ENCODE peak calls at places on chromosome 1, in four cellular contexts. M, J, W and G are unnamed samples.

GRCh38 chr1:183543619-183544204 is 46.5 kb downstream of the NCF2 start:
- DNase-seq in W (no peak), M (peak), J (no peak), G (no peak)

GRCh38 chr1:52707927-52708655 is 9.9 kb upstream of the COA7 start:
- DNase-seq in J (no peak), M (no peak), W (no peak), G (no peak)

GRCh38 chr1:36908096-36908495 is 126.2 kb downstream of the GRIK3 start:
- DNase-seq in M (no peak), J (no peak), W (no peak), G (no peak)

GRCh38 chr1:15526021-15526489 is 593 bp upstream of the DNAJC16 start:
- DNase-seq in W (no peak), M (no peak), J (no peak), G (no peak)

GRCh38 chr1:79161077-79161476 is 154.5 kb upstream of the ADGRL4 start:
- DNase-seq in W (no peak), J (no peak), M (no peak), G (no peak)

GRCh38 chr1:221487781-221488520 is 253.9 kb downstream of the DUSP10 start:
- DNase-seq in W (no peak), J (no peak), M (no peak), G (no peak)

GRCh38 chr1:40665335-40666171 is at the start of gene RIMS3:
- DNase-seq in M (peak), W (peak), J (peak), G (peak)

GRCh38 chr1:233255145-233255544 is 40.4 kb downstream of the PCNX2 start:
- DNase-seq in J (no peak), W (no peak), M (no peak), G (no peak)

GRCh38 chr1:33429846-33430750 is 797 bp downstream of the PHC2 start:
- DNase-seq in J (no peak), M (no peak), W (no peak), G (no peak)

GRCh38 chr1:231214918-231215675 is 25.9 kb upstream of the GNPAT start:
- DNase-seq in M (no peak), J (no peak), W (no peak), G (no peak)

GRCh38 chr1:227372662-227373061 is 54.4 kb upstream of the CDC42BPA start:
- DNase-seq in M (no peak), J (no peak), W (no peak), G (no peak)

GRCh38 chr1:67652800-67653199 is 32.2 kb upstream of the GADD45A start:
- DNase-seq in W (no peak), J (no peak), M (no peak), G (no peak)

GRCh38 chr1:200960236-200960947 is 63.1 kb downstream of the KIF21B start:
- DNase-seq in M (peak), J (no peak), W (no peak), G (no peak)

GRCh38 chr1:29105822-29106221 is 17.9 kb downstream of the TMEM200B start:
- DNase-seq in W (no peak), J (no peak), M (no peak), G (no peak)

GRCh38 chr1:235648407-235648907 is 1.1 kb downstream of the GNG4 start:
- DNase-seq in W (no peak), M (no peak), J (no peak), G (no peak)

GRCh38 chr1:6683434-6683833 is 18.2 kb downstream of the DNAJC11 start:
- DNase-seq in M (no peak), W (no peak), J (no peak), G (no peak)

GRCh38 chr1:232142403-232143314 is 487.3 kb downstream of the SIPA1L2 start:
- DNase-seq in W (no peak), M (no peak), J (no peak), G (no peak)

GRCh38 chr1:68571499-68571898 is 74.6 kb upstream of the DEPDC1 start:
- DNase-seq in W (no peak), M (no peak), J (no peak), G (no peak)

GRCh38 chr1:186325239-186325638 is 49.8 kb downstream of the TPR start:
- DNase-seq in M (no peak), J (no peak), W (no peak), G (no peak)

GRCh38 chr1:178986204-178986603 is 39.5 kb upstream of the FAM20B start:
- DNase-seq in M (no peak), W (no peak), J (no peak), G (no peak)

GRCh38 chr1:222266223-222267215 is 281.4 kb downstream of the HHIPL2 start:
- DNase-seq in W (no peak), M (no peak), J (no peak), G (no peak)

GRCh38 chr1:52072291-52072690 is 16.2 kb downstream of the BTF3L4 start:
- DNase-seq in J (no peak), W (no peak), M (no peak), G (no peak)

GRCh38 chr1:7508052-7508745 is 262.9 kb upstream of the VAMP3 start:
- DNase-seq in W (no peak), M (no peak), J (no peak), G (no peak)

GRCh38 chr1:3902111-3902511 is 2.0 kb upstream of the C1orf174 start:
- DNase-seq in M (no peak), W (peak), J (peak), G (no peak)

GRCh38 chr1:161013104-161013590 is 7.8 kb downstream of the F11R start:
- DNase-seq in J (no peak), M (no peak), W (no peak), G (no peak)

GRCh38 chr1:6795661-6796060 is 10.4 kb downstream of the CAMTA1 start:
- DNase-seq in J (no peak), M (no peak), W (no peak), G (no peak)